ENCODE peak calls at places on chromosomes 2 and 18, in eight cellular contexts. R, Q, X, H, L, G, V and M are unnamed samples.

GRCh38 chr2:153074207-153074606 is 355.8 kb downstream of the ARL6IP6 start:
- DNase-seq in Q (no peak), V (peak; percentile 36), X (no peak), R (no peak), G (no peak), H (no peak), L (no peak), M (no peak)

GRCh38 chr2:42100696-42101585 is 53.1 kb downstream of the PKDCC start:
- DNase-seq in H (peak; percentile 90), V (no peak), Q (peak; percentile 36), X (peak; percentile 85), L (peak; percentile 86), R (peak; percentile 64), G (peak; percentile 68), M (no peak)

GRCh38 chr2:129812071-129812470 is 167.4 kb upstream of the RAB6C start:
- DNase-seq in L (no peak), X (no peak), H (no peak), Q (peak; percentile 79), G (no peak), R (peak; percentile 43), V (no peak), M (no peak)

GRCh38 chr2:101560780-101561315 is 85.9 kb upstream of the RFX8 start:
- DNase-seq in V (no peak), L (no peak), Q (no peak), H (no peak), G (no peak), R (no peak), X (no peak), M (no peak)

GRCh38 chr2:239087041-239087710 is 239.3 kb downstream of the TWIST2 start:
- DNase-seq in V (no peak), X (peak; percentile 3), H (no peak), R (no peak), G (no peak), L (no peak), Q (no peak), M (no peak)

GRCh38 chr2:108637304-108637669 is 82.0 kb upstream of the RANBP2 start:
- DNase-seq in G (no peak), R (peak; percentile 74), X (peak; percentile 67), V (peak; percentile 86), L (peak; percentile 91), H (no peak), Q (peak; percentile 54), M (no peak)

GRCh38 chr2:120596191-120596781 is 139.4 kb upstream of the GLI2 start:
- DNase-seq in Q (peak; percentile 41), X (peak; percentile 41), H (peak; percentile 61), V (no peak), R (no peak), G (no peak), L (no peak), M (no peak)

GRCh38 chr2:196159223-196159892 is 12.0 kb downstream of the STK17B start:
- DNase-seq in G (no peak), H (no peak), L (no peak), V (no peak), X (no peak), R (no peak), Q (no peak), M (no peak)

GRCh38 chr18:12943200-12943599 is 4.6 kb upstream of the SEH1L start:
- DNase-seq in V (no peak), L (no peak), R (no peak), H (no peak), X (peak; percentile 23), Q (no peak), G (no peak), M (no peak)

GRCh38 chr2:16284941-16285625 is 344.7 kb downstream of the MYCN start:
- DNase-seq in G (no peak), R (no peak), Q (no peak), X (no peak), H (no peak), V (no peak), L (no peak), M (peak; percentile 100)

GRCh38 chr2:237600205-237600846 is 9.8 kb upstream of the RAB17 start:
- DNase-seq in X (peak; percentile 84), V (no peak), G (no peak), Q (peak; percentile 81), H (peak; percentile 85), L (no peak), R (no peak), M (peak; percentile 41)
- H3K4me3 ChIP-seq in X (peak overlapping the region; percentile 29), V (no peak overlapping the region), G (no peak overlapping the region), Q (peak overlapping the region; percentile 24), H (peak overlapping the region; percentile 39), L (no peak overlapping the region), R (no peak overlapping the region), M (no peak overlapping the region)

DNA sequence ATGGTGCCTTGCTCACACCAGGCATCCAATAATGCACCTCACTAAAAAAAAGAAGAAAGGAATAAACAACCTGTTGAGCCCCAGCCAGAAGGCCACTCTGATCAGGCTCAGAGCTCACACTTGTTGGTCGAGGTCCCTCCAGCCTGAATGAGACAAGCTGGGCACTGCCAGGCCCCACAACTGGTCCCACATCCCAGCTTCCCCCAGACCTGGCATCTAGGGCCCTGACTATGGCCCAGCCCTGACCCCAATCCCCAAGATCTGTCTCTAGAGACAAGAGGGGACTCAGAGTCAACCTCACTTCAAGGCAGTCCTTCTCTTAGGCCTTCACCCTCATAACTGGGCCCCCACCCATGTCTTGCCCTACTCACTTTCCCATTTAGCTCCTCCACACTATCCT is 22.4 kb downstream of the TEX51 start:
- DNase-seq in R (no peak), H (no peak), L (no peak), V (no peak), X (no peak), G (no peak), Q (no peak), M (no peak)
- TF ChIP-seq CTCF in R (no peak), H (no peak), L (no peak), V (no peak), X (no peak), G (no peak), Q (no peak), M (no peak)

GRCh38 chr2:236663671-236664101 is 94.1 kb downstream of the ACKR3 start:
- DNase-seq in H (no peak), Q (peak; percentile 61), V (peak; percentile 76), L (peak; percentile 67), G (no peak), X (peak; percentile 94), R (no peak), M (no peak)

GRCh38 chr2:236661064-236661761 is 91.6 kb downstream of the ACKR3 start:
- DNase-seq in G (no peak), X (peak; percentile 52), H (no peak), V (peak; percentile 70), R (no peak), Q (peak; percentile 21), L (peak; percentile 83), M (no peak)

GRCh38 chr2:236662231-236663160 is 92.9 kb downstream of the ACKR3 start:
- DNase-seq in V (peak; percentile 27), R (no peak), Q (peak; percentile 20), G (no peak), X (peak; percentile 80), L (peak; percentile 24), H (no peak), M (no peak)

GRCh38 chr2:236663267-236663666 is 93.6 kb downstream of the ACKR3 start:
- DNase-seq in Q (peak; percentile 76), R (no peak), G (no peak), L (peak; percentile 66), H (no peak), V (no peak), X (peak; percentile 84), M (no peak)

DNA sequence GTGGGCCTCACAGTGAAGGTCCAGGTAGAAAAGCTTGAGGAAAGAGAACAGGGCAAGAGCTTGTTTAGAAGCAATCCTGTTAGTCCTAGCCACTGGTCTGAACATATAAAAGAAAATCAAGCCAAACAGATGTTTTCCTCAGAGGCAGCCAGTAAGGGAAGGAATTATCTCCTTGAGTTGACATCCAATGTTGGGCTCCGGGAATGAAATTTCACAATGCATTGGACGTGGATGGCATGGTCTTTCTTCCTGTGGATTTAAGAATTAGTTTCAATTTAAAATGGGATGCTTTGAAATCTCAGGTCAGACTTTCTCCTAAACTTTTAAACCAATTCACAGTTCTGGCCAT is 92.1 kb downstream of the ACKR3 start:
- DNase-seq in G (no peak), Q (no peak), R (no peak), H (no peak), X (peak; percentile 86), L (no peak), V (no peak), M (no peak)
- H3K4me3 ChIP-seq in G (no peak overlapping the region), Q (no peak overlapping the region), R (no peak overlapping the region), H (no peak overlapping the region), X (peak overlapping the region; percentile 16), L (no peak overlapping the region), V (no peak overlapping the region), M (no peak overlapping the region)

DNA sequence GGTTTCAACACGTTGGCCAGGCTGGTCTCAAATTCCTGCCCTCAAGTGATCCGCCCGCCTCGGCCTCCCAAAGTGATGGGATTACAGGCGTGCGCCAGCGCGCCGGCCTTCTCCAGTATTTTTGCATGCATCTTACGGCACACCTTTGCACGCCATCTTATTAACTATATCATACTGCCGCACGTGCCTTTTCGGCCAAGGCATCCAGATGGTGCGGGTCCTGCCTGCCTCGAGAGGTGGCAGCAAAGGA is 759 bp upstream of the ING5 start:
- DNase-seq in G (no peak), X (peak; percentile 76), V (no peak), R (no peak), Q (no peak), L (no peak), H (no peak), M (no peak)
- TF ChIP-seq CTCF in G (peak; percentile 63), X (peak; percentile 42), V (peak; percentile 24), R (peak; percentile 36), Q (peak; percentile 46), L (peak; percentile 41), H (no peak), M (peak; percentile 43)

GRCh38 chr18:24270358-24270936 is 127.2 kb downstream of the OSBPL1A start:
- DNase-seq in L (peak; percentile 15), V (no peak), R (no peak), G (no peak), Q (no peak), H (no peak), X (no peak), M (no peak)
- H3K4me3 ChIP-seq in L (peak overlapping the region; percentile 72), V (peak overlapping the region; percentile 58), R (peak overlapping the region; percentile 73), G (no peak overlapping the region), Q (peak overlapping the region; percentile 87), H (peak overlapping the region; percentile 88), X (peak overlapping the region; percentile 71), M (peak overlapping the region; percentile 64)

GRCh38 chr2:178190938-178191910 is 3.1 kb upstream of the OSBPL6 start:
- DNase-seq in G (no peak), L (no peak), R (no peak), X (no peak), V (peak; percentile 27), Q (no peak), H (no peak), M (no peak)
- TF ChIP-seq CTCF in G (no peak), L (no peak), R (no peak), X (no peak), V (no peak), Q (no peak), H (no peak), M (no peak)

DNA sequence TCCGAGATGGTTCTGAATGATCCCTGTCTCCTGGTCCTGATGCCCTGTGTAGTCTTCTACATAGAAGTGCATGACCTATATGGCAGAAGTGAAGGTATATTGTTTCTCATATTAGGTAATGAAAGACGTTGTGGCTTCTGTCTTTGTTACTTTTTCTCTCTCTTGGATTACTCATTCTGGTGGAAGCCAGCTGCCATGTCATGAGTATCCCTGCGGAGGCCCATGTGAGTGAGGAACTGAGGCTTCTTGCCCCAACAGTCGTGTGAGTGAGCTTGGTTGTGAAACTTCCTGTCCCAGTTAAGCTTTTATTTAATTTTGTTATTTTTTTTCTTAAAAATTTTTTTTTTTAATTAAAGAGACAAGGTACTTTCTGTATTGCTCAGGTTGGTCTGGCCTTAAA is 134.7 kb downstream of the UBR3 start:
- DNase-seq in G (no peak), H (no peak), R (no peak), L (peak; percentile 55), V (peak; percentile 76), X (peak; percentile 80), Q (peak; percentile 41), M (no peak)
- H3K4me3 ChIP-seq in G (no peak overlapping the region), H (no peak overlapping the region), R (no peak overlapping the region), L (no peak overlapping the region), V (no peak overlapping the region), X (no peak overlapping the region), Q (no peak overlapping the region), M (no peak overlapping the region)